ENCODE peak calls at places on chromosomes 16 and 17, in six cellular contexts. One of them, this sample, is unnamed.

GRCh38 chr16:22353933-22354541 is 20.4 kb downstream of the CDR2 start:
- DNase-seq in astrocyte of the cerebellum: no peak
- DNase-seq in ovary: no peak
- DNase-seq in left ventricle myocardium inferior: no peak
- DNase-seq in astrocyte of the spinal cord: peak
- DNase-seq in brain microvascular endothelial cell: no peak
- DNase-seq in this sample: no peak

GRCh38 chr16:56787185-56787584 is 57.3 kb downstream of the NUP93 start:
- DNase-seq in brain microvascular endothelial cell: no peak
- DNase-seq in astrocyte of the cerebellum: no peak
- DNase-seq in ovary: no peak
- DNase-seq in left ventricle myocardium inferior: no peak
- DNase-seq in astrocyte of the spinal cord: no peak
- DNase-seq in this sample: no peak

GRCh38 chr17:58276423-58276822 is 4.3 kb downstream of the MPO start:
- DNase-seq in astrocyte of the spinal cord: no peak
- DNase-seq in ovary: no peak
- DNase-seq in brain microvascular endothelial cell: no peak
- DNase-seq in astrocyte of the cerebellum: no peak
- DNase-seq in left ventricle myocardium inferior: no peak
- DNase-seq in this sample: peak

GRCh38 chr17:45021607-45022287 is 29.7 kb downstream of the DCAKD start:
- DNase-seq in astrocyte of the spinal cord: peak
- DNase-seq in brain microvascular endothelial cell: no peak
- DNase-seq in astrocyte of the cerebellum: no peak
- DNase-seq in ovary: peak
- DNase-seq in left ventricle myocardium inferior: peak
- DNase-seq in this sample: peak

GRCh38 chr16:24609740-24610420 is 70.5 kb downstream of the RBBP6 start:
- DNase-seq in astrocyte of the spinal cord: peak
- DNase-seq in astrocyte of the cerebellum: peak
- DNase-seq in ovary: peak
- DNase-seq in brain microvascular endothelial cell: peak
- DNase-seq in left ventricle myocardium inferior: peak
- DNase-seq in this sample: peak

GRCh38 chr16:82993874-82994375 is 367.2 kb downstream of the CDH13 start:
- DNase-seq in astrocyte of the spinal cord: no peak
- DNase-seq in ovary: no peak
- DNase-seq in brain microvascular endothelial cell: no peak
- DNase-seq in astrocyte of the cerebellum: no peak
- DNase-seq in left ventricle myocardium inferior: no peak
- DNase-seq in this sample: no peak

GRCh38 chr17:71260366-71260765 is 860.5 kb upstream of the SOX9 start:
- DNase-seq in ovary: no peak
- DNase-seq in brain microvascular endothelial cell: no peak
- DNase-seq in astrocyte of the spinal cord: peak
- DNase-seq in astrocyte of the cerebellum: peak
- DNase-seq in left ventricle myocardium inferior: no peak
- DNase-seq in this sample: no peak

GRCh38 chr17:75845058-75845711 is 981 bp upstream of the UNC13D start:
- DNase-seq in left ventricle myocardium inferior: peak
- DNase-seq in astrocyte of the cerebellum: no peak
- DNase-seq in ovary: peak
- DNase-seq in astrocyte of the spinal cord: peak
- DNase-seq in brain microvascular endothelial cell: peak
- DNase-seq in this sample: peak

GRCh38 chr16:14672403-14672971 is 21.6 kb downstream of the PLA2G10 start:
- DNase-seq in left ventricle myocardium inferior: no peak
- DNase-seq in astrocyte of the cerebellum: no peak
- DNase-seq in astrocyte of the spinal cord: no peak
- DNase-seq in brain microvascular endothelial cell: no peak
- DNase-seq in ovary: no peak
- DNase-seq in this sample: no peak

GRCh38 chr17:75348386-75349012 is 57.0 kb downstream of the GRB2 start:
- DNase-seq in left ventricle myocardium inferior: no peak
- DNase-seq in ovary: no peak
- DNase-seq in astrocyte of the spinal cord: no peak
- DNase-seq in astrocyte of the cerebellum: no peak
- DNase-seq in brain microvascular endothelial cell: no peak
- DNase-seq in this sample: no peak

GRCh38 chr17:4327638-4328037 is 38.8 kb downstream of the UBE2G1 start:
- DNase-seq in brain microvascular endothelial cell: peak
- DNase-seq in ovary: no peak
- DNase-seq in left ventricle myocardium inferior: no peak
- DNase-seq in astrocyte of the spinal cord: peak
- DNase-seq in astrocyte of the cerebellum: no peak
- DNase-seq in this sample: no peak

GRCh38 chr17:69067274-69068047 is 6.7 kb upstream of the ABCA9 start:
- DNase-seq in left ventricle myocardium inferior: no peak
- DNase-seq in ovary: no peak
- DNase-seq in astrocyte of the cerebellum: no peak
- DNase-seq in astrocyte of the spinal cord: no peak
- DNase-seq in brain microvascular endothelial cell: no peak
- DNase-seq in this sample: no peak

GRCh38 chr16:10625595-10626357 is 45.4 kb upstream of the EMP2 start:
- DNase-seq in left ventricle myocardium inferior: no peak
- DNase-seq in astrocyte of the spinal cord: no peak
- DNase-seq in brain microvascular endothelial cell: peak
- DNase-seq in astrocyte of the cerebellum: no peak
- DNase-seq in ovary: no peak
- DNase-seq in this sample: no peak

GRCh38 chr17:6120351-6120750 is 50.2 kb downstream of the WSCD1 start:
- DNase-seq in left ventricle myocardium inferior: no peak
- DNase-seq in astrocyte of the spinal cord: no peak
- DNase-seq in astrocyte of the cerebellum: no peak
- DNase-seq in brain microvascular endothelial cell: no peak
- DNase-seq in ovary: no peak
- DNase-seq in this sample: no peak

GRCh38 chr16:30893082-30893743 is 664 bp downstream of the BCL7C start:
- DNase-seq in left ventricle myocardium inferior: no peak
- DNase-seq in brain microvascular endothelial cell: no peak
- DNase-seq in astrocyte of the cerebellum: no peak
- DNase-seq in ovary: peak
- DNase-seq in astrocyte of the spinal cord: no peak
- DNase-seq in this sample: no peak

GRCh38 chr16:78770353-78771091 is 671.1 kb downstream of the WWOX start:
- DNase-seq in ovary: peak
- DNase-seq in brain microvascular endothelial cell: no peak
- DNase-seq in astrocyte of the cerebellum: no peak
- DNase-seq in left ventricle myocardium inferior: peak
- DNase-seq in astrocyte of the spinal cord: no peak
- DNase-seq in this sample: no peak

GRCh38 chr17:56810286-56810781 is 23.4 kb downstream of the C17orf67 start:
- DNase-seq in ovary: no peak
- DNase-seq in astrocyte of the spinal cord: no peak
- DNase-seq in left ventricle myocardium inferior: peak
- DNase-seq in brain microvascular endothelial cell: no peak
- DNase-seq in astrocyte of the cerebellum: no peak
- DNase-seq in this sample: no peak

GRCh38 chr17:81453049-81453448 is 57.8 kb downstream of the BAHCC1 start:
- DNase-seq in ovary: no peak
- DNase-seq in left ventricle myocardium inferior: no peak
- DNase-seq in astrocyte of the spinal cord: no peak
- DNase-seq in brain microvascular endothelial cell: no peak
- DNase-seq in astrocyte of the cerebellum: no peak
- DNase-seq in this sample: no peak

GRCh38 chr17:29855686-29856085 is 74.3 kb downstream of the SSH2 start:
- DNase-seq in left ventricle myocardium inferior: no peak
- DNase-seq in astrocyte of the cerebellum: no peak
- DNase-seq in astrocyte of the spinal cord: peak
- DNase-seq in ovary: no peak
- DNase-seq in brain microvascular endothelial cell: peak
- DNase-seq in this sample: no peak

GRCh38 chr16:65754799-65755691 is 611.4 kb upstream of the CDH5 start:
- DNase-seq in ovary: peak
- DNase-seq in brain microvascular endothelial cell: no peak
- DNase-seq in left ventricle myocardium inferior: no peak
- DNase-seq in astrocyte of the spinal cord: no peak
- DNase-seq in astrocyte of the cerebellum: no peak
- DNase-seq in this sample: no peak

GRCh38 chr16:50257876-50258275 is 8.5 kb upstream of the ADCY7 start:
- DNase-seq in astrocyte of the spinal cord: no peak
- DNase-seq in ovary: no peak
- DNase-seq in astrocyte of the cerebellum: no peak
- DNase-seq in left ventricle myocardium inferior: no peak
- DNase-seq in brain microvascular endothelial cell: no peak
- DNase-seq in this sample: peak

GRCh38 chr16:24971718-24972117 is 43.5 kb downstream of the ARHGAP17 start:
- DNase-seq in astrocyte of the spinal cord: no peak
- DNase-seq in left ventricle myocardium inferior: peak
- DNase-seq in ovary: no peak
- DNase-seq in brain microvascular endothelial cell: no peak
- DNase-seq in astrocyte of the cerebellum: no peak
- DNase-seq in this sample: no peak

GRCh38 chr17:13601776-13602551 is at the start of gene HS3ST3A1:
- DNase-seq in astrocyte of the spinal cord: peak
- DNase-seq in brain microvascular endothelial cell: peak
- DNase-seq in left ventricle myocardium inferior: peak
- DNase-seq in astrocyte of the cerebellum: peak
- DNase-seq in ovary: peak
- DNase-seq in this sample: peak

GRCh38 chr16:52825882-52826281 is 226.8 kb downstream of the CHD9NB start:
- DNase-seq in astrocyte of the cerebellum: no peak
- DNase-seq in ovary: no peak
- DNase-seq in left ventricle myocardium inferior: no peak
- DNase-seq in brain microvascular endothelial cell: no peak
- DNase-seq in astrocyte of the spinal cord: no peak
- DNase-seq in this sample: no peak

GRCh38 chr17:63978266-63979200 is 5.8 kb upstream of the SCN4A start:
- DNase-seq in left ventricle myocardium inferior: no peak
- DNase-seq in astrocyte of the spinal cord: no peak
- DNase-seq in astrocyte of the cerebellum: no peak
- DNase-seq in ovary: no peak
- DNase-seq in brain microvascular endothelial cell: no peak
- DNase-seq in this sample: no peak

GRCh38 chr17:27293898-27294688 is at the start of gene WSB1:
- DNase-seq in ovary: peak
- DNase-seq in brain microvascular endothelial cell: peak
- DNase-seq in left ventricle myocardium inferior: peak
- DNase-seq in astrocyte of the spinal cord: peak
- DNase-seq in astrocyte of the cerebellum: peak
- DNase-seq in this sample: peak
- TF ChIP-seq CTCF in ovary: no peak
- TF ChIP-seq CTCF in brain microvascular endothelial cell: no peak
- TF ChIP-seq CTCF in left ventricle myocardium inferior: no peak
- TF ChIP-seq CTCF in astrocyte of the spinal cord: no peak
- TF ChIP-seq CTCF in astrocyte of the cerebellum: no peak
- TF ChIP-seq CTCF in this sample: peak

GRCh38 chr16:57956270-57956808 is 14.6 kb downstream of the CNGB1 start:
- DNase-seq in left ventricle myocardium inferior: no peak
- DNase-seq in astrocyte of the cerebellum: no peak
- DNase-seq in astrocyte of the spinal cord: no peak
- DNase-seq in ovary: no peak
- DNase-seq in brain microvascular endothelial cell: no peak
- DNase-seq in this sample: no peak

GRCh38 chr16:57956924-57957323 is 14.0 kb downstream of the CNGB1 start:
- DNase-seq in left ventricle myocardium inferior: no peak
- DNase-seq in ovary: no peak
- DNase-seq in brain microvascular endothelial cell: no peak
- DNase-seq in astrocyte of the spinal cord: no peak
- DNase-seq in astrocyte of the cerebellum: no peak
- DNase-seq in this sample: no peak

GRCh38 chr16:57958544-57958943 is 12.4 kb downstream of the CNGB1 start:
- DNase-seq in astrocyte of the cerebellum: no peak
- DNase-seq in ovary: no peak
- DNase-seq in astrocyte of the spinal cord: no peak
- DNase-seq in left ventricle myocardium inferior: no peak
- DNase-seq in brain microvascular endothelial cell: no peak
- DNase-seq in this sample: no peak

GRCh38 chr16:57959121-57959520 is 11.8 kb downstream of the CNGB1 start:
- DNase-seq in ovary: no peak
- DNase-seq in left ventricle myocardium inferior: no peak
- DNase-seq in astrocyte of the spinal cord: no peak
- DNase-seq in astrocyte of the cerebellum: no peak
- DNase-seq in brain microvascular endothelial cell: no peak
- DNase-seq in this sample: no peak

GRCh38 chr16:57957396-57958392 is 13.2 kb downstream of the CNGB1 start:
- DNase-seq in left ventricle myocardium inferior: no peak
- DNase-seq in brain microvascular endothelial cell: no peak
- DNase-seq in ovary: no peak
- DNase-seq in astrocyte of the spinal cord: no peak
- DNase-seq in astrocyte of the cerebellum: no peak
- DNase-seq in this sample: no peak
- TF ChIP-seq CTCF in left ventricle myocardium inferior: no peak
- TF ChIP-seq CTCF in brain microvascular endothelial cell: no peak
- TF ChIP-seq CTCF in ovary: no peak
- TF ChIP-seq CTCF in astrocyte of the spinal cord: no peak
- TF ChIP-seq CTCF in astrocyte of the cerebellum: no peak
- TF ChIP-seq CTCF in this sample: no peak

GRCh38 chr17:9232591-9233270 is 211.4 kb downstream of the NTN1 start:
- DNase-seq in brain microvascular endothelial cell: no peak
- DNase-seq in astrocyte of the spinal cord: peak
- DNase-seq in astrocyte of the cerebellum: no peak
- DNase-seq in left ventricle myocardium inferior: no peak
- DNase-seq in ovary: no peak
- DNase-seq in this sample: no peak

GRCh38 chr17:9235346-9235745 is 214.0 kb downstream of the NTN1 start:
- DNase-seq in ovary: no peak
- DNase-seq in left ventricle myocardium inferior: no peak
- DNase-seq in brain microvascular endothelial cell: no peak
- DNase-seq in astrocyte of the cerebellum: no peak
- DNase-seq in astrocyte of the spinal cord: no peak
- DNase-seq in this sample: no peak

GRCh38 chr17:9233271-9233599 is 211.9 kb downstream of the NTN1 start:
- DNase-seq in astrocyte of the cerebellum: no peak
- DNase-seq in brain microvascular endothelial cell: no peak
- DNase-seq in astrocyte of the spinal cord: no peak
- DNase-seq in left ventricle myocardium inferior: no peak
- DNase-seq in ovary: no peak
- DNase-seq in this sample: no peak

GRCh38 chr17:9233761-9234160 is 212.5 kb downstream of the NTN1 start:
- DNase-seq in brain microvascular endothelial cell: no peak
- DNase-seq in astrocyte of the cerebellum: no peak
- DNase-seq in astrocyte of the spinal cord: no peak
- DNase-seq in left ventricle myocardium inferior: no peak
- DNase-seq in ovary: no peak
- DNase-seq in this sample: no peak

GRCh38 chr17:9234404-9234945 is 213.2 kb downstream of the NTN1 start:
- DNase-seq in brain microvascular endothelial cell: no peak
- DNase-seq in astrocyte of the spinal cord: no peak
- DNase-seq in astrocyte of the cerebellum: no peak
- DNase-seq in left ventricle myocardium inferior: no peak
- DNase-seq in ovary: no peak
- DNase-seq in this sample: no peak
- TF ChIP-seq CTCF in brain microvascular endothelial cell: no peak
- TF ChIP-seq CTCF in astrocyte of the spinal cord: no peak
- TF ChIP-seq CTCF in astrocyte of the cerebellum: no peak
- TF ChIP-seq CTCF in left ventricle myocardium inferior: no peak
- TF ChIP-seq CTCF in ovary: no peak
- TF ChIP-seq CTCF in this sample: no peak

DNA sequence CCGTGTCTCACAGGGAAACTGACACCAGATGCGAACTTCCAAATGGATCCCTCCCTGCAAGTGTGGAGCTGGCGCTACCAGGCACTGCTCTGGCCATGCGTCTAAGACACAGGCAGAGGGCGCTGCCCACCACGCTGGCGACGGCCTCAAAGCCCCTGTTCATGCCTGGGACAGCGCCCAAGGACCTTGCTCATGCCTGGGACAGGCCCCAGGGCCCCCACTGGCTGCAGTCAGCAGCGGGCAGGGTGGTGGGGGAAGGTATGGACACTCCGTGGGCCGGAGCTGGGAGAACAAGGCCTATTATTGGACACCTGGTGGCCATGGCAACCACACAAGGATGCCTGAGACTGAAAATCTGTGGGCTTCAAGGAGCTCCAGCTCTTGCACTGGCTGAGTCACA is 8.8 kb downstream of the ZG16B start:
- DNase-seq in astrocyte of the spinal cord: peak
- DNase-seq in brain microvascular endothelial cell: peak
- DNase-seq in ovary: no peak
- DNase-seq in astrocyte of the cerebellum: peak
- DNase-seq in left ventricle myocardium inferior: peak
- DNase-seq in this sample: no peak
- TF ChIP-seq CTCF in astrocyte of the spinal cord: peak
- TF ChIP-seq CTCF in brain microvascular endothelial cell: peak
- TF ChIP-seq CTCF in ovary: no peak
- TF ChIP-seq CTCF in astrocyte of the cerebellum: peak
- TF ChIP-seq CTCF in left ventricle myocardium inferior: peak
- TF ChIP-seq CTCF in this sample: peak

This sample was measured in osteocyte.